ENCODE peak calls at places on chromosomes 1 and 21, in four cellular contexts. E is astrocyte, L is MM.1S, J is astrocyte of the spinal cord. N is an unnamed sample.

GRCh38 chr1:152347116-152347728 is 12.6 kb downstream of the FLG2 start:
- DNase-seq in L (peak; percentile 85), J (peak; percentile 67), E (peak; percentile 18), N (peak; percentile 79)

GRCh38 chr21:45536301-45537081 is 5.7 kb downstream of the SLC19A1 start:
- DNase-seq in L (no peak), J (no peak), E (no peak), N (no peak)

GRCh38 chr21:26972131-26972707 is 5.3 kb upstream of the ADAMTS5 start:
- DNase-seq in L (no peak), J (no peak), E (no peak), N (no peak)

GRCh38 chr1:214123061-214123784 is 135.4 kb downstream of the PROX1 start:
- DNase-seq in L (peak; percentile 87), E (peak; percentile 55), J (peak; percentile 72), N (peak; percentile 76)

GRCh38 chr1:178528219-178528962 is 15.5 kb downstream of the TEX35 start:
- DNase-seq in J (no peak), E (no peak), L (no peak), N (no peak)

GRCh38 chr1:175927944-175928343 is 184.5 kb upstream of the TNR start:
- DNase-seq in L (no peak), E (no peak), J (no peak), N (no peak)

GRCh38 chr1:217660353-217661062 is 29.4 kb downstream of the SPATA17 start:
- DNase-seq in J (peak; percentile 60), L (peak; percentile 44), E (peak; percentile 84), N (peak; percentile 73)

GRCh38 chr1:176696109-176696508 is 233.1 kb downstream of the PAPPA2 start:
- DNase-seq in E (peak; percentile 42), J (peak; percentile 31), L (peak; percentile 53), N (peak; percentile 5)

GRCh38 chr21:42527489-42528158 is 14.0 kb downstream of the SLC37A1 start:
- DNase-seq in L (peak; percentile 98), J (no peak), E (no peak), N (peak; percentile 23)

GRCh38 chr1:27418326-27418761 is 25.9 kb downstream of the GPR3 start:
- DNase-seq in J (peak; percentile 95), E (peak; percentile 88), L (peak; percentile 85), N (peak; percentile 97)

GRCh38 chr21:16079830-16080229 is 350.0 kb downstream of the USP25 start:
- DNase-seq in L (no peak), E (peak; percentile 84), J (peak; percentile 37), N (peak; percentile 78)

GRCh38 chr1:54118704-54119103 is 34.1 kb downstream of the CDCP2 start:
- DNase-seq in L (no peak), E (peak; percentile 86), J (peak; percentile 76), N (peak; percentile 60)

GRCh38 chr1:5404412-5405203 is 587.6 kb downstream of the NPHP4 start:
- DNase-seq in J (no peak), L (no peak), E (no peak), N (no peak)

GRCh38 chr1:94707321-94708298 is 112.5 kb upstream of the SLC44A3 start:
- DNase-seq in J (no peak), L (no peak), E (no peak), N (no peak)

GRCh38 chr1:29801003-29801402 is 564.7 kb downstream of the PTPRU start:
- DNase-seq in E (no peak), J (no peak), L (no peak), N (no peak)

GRCh38 chr21:41489329-41489728 is 18.6 kb downstream of the TMPRSS2 start:
- DNase-seq in L (no peak), E (no peak), J (no peak), N (no peak)

DNA sequence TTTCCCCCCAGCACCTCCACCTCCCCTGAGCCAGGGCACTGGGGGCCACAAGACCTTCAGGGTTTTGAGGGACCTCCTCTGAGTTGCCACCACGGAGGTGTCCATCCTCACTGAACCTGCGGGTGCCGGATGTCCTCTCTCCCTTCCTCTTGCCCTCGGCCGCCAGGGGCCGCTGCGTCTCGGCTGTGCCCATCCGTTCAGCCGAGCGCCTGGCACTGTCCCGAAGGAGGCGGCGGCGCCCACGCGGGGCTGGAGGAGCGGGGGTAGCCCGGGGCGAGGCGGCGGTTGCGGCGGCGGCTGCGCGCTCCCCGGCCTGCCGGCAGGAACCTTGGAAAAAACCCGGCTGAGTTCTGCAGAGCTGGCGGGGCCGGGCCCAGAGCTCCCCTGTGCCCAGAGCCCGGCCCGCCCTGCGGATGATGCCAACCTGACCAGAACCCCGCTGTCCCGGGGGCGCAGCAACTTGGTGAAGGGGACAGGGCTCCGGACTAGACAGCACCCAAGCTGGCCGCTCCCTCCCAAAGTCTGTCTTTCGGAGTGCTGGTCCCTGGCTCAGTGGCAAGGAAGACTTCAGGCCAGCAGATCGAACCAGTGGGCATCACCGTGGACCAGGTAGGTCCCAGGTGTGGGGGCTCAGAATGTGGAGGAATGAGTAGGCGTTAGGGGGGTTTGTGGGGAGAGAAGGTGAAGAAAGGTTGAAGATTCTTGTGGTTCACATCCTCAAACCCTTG is 3.7 kb upstream of the PPM1J start:
- DNase-seq in J (peak; percentile 34), E (no peak), L (peak; percentile 36), N (peak; percentile 63)
- H3K4me3 ChIP-seq in J (no peak overlapping the region), E (no peak overlapping the region), L (no peak overlapping the region), N (no peak overlapping the region)

GRCh38 chr1:202709276-202710041 is 795 bp downstream of the SYT2 start:
- DNase-seq in L (no peak), E (no peak), J (no peak), N (no peak)

GRCh38 chr1:202708456-202709275 is 1.6 kb downstream of the SYT2 start:
- DNase-seq in E (no peak), L (no peak), J (no peak), N (no peak)

GRCh38 chr1:202713110-202713509 is 2.9 kb upstream of the SYT2 start:
- DNase-seq in E (no peak), J (no peak), L (no peak), N (no peak)

GRCh38 chr1:202711949-202712635 is 1.8 kb upstream of the SYT2 start:
- DNase-seq in E (no peak), L (no peak), J (no peak), N (no peak)

DNA sequence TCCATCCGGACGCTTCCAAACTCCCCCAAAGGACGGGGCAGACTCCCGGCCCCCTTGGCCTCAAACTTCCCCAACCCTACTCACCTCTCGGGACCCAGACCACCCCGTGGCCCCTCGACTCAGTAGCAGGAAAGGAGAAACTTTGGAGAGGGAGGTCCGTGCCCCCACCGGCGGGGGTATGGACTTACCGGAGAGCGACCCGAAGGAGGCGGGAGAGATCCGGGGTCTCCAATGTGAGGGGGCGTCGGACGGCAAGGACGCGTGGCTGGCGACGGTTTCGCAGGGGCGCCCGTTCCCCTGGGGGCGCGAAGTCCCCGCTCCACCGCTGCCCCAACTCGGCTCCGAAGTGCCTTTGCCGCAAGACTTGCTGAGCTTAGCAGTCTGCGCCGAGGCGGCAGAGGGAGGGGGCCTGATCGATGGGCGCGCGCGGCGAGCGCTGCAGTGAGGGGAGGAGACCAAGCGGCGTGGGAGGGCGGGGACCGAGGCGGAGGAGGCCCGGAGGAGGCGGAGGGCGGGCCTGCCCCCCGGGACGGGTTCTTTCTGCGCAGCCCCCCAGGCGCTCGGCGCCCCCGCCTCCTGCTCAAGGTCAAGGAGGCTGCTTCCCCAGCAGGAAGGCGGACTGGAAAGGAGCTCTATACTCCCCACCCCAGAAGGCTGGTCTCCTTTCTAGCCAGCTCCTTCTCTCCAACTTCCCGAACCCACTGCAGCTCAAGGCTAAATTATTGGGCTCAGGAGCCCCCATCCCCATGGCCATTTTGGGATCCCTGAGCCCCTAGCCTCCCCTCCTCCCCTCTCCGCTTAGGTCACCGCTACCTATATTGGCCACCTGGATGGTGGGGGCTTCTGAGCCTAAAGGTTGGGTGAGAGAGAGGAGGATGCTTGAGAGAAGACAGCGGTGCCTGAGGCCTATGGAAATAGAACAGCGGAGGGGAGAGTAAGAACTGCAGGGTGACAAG is at the start of gene SYT2:
- DNase-seq in E (no peak), J (no peak), L (no peak), N (peak; percentile 25)
- TF ChIP-seq CTCF in E (no peak), J (no peak), L (no peak), N (no peak)

DNA sequence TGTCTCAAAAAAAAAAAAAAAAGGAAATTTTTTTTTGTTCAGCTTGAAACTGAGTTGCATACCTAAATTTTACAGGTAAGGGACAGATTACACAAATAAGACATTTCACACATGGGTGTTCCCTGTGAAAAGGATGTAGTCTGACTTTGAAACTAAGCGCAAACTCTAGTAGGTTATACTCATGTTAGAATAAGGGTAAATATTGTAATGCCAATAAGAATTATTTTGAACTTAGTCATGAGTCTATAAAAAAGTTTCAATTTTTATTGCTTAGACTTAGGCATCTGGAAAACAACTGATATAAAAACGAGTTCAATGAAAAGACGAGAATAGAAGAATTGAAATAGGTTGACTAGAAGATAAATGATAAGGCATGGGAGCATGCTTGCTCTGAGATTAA is 122.3 kb downstream of the HMCN1 start:
- DNase-seq in J (no peak), L (no peak), E (no peak), N (no peak)
- H3K4me3 ChIP-seq in J (no peak overlapping the region), L (no peak overlapping the region), E (no peak overlapping the region), N (no peak overlapping the region)

DNA sequence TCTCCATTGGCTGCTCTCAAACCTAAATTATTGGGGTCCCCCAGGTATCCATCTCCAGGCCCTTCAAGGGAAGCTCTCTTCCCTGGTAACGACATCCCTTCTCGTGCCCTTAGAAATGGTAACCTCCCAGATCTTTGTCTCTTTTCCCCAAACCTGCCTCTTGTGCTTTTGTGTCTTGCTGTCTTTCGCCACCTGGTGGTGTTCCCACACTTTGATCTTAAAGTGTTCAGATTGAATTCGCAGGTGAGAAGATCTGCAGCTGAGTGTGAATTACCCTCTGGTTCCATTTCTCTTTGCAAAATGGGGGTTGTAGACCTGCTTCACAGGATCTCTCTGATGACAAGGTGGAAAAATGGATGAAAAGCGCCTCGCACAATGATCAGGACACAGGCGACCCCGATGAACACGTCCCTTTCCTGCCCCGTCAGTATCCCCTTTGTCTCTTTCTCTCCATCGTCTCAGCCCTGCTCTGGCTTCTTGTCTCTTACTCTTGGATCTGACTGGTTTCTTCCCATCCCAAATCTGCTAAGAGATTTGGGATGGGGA is 53.1 kb downstream of the DOP1B start:
- DNase-seq in L (peak; percentile 78), J (peak; percentile 79), E (peak; percentile 58), N (peak; percentile 83)
- TF ChIP-seq CTCF in L (peak; percentile 68), J (peak; percentile 68), E (peak; percentile 53), N (peak; percentile 70)

GRCh38 chr1:119008483-119009299 is 20.5 kb upstream of the TBX15 start:
- DNase-seq in E (peak; percentile 35), J (peak; percentile 77), L (peak; percentile 28), N (peak; percentile 91)

GRCh38 chr1:119006406-119007279 is 18.5 kb upstream of the TBX15 start:
- DNase-seq in J (no peak), L (no peak), E (no peak), N (no peak)

GRCh38 chr1:119009300-119009660 is 21.1 kb upstream of the TBX15 start:
- DNase-seq in J (no peak), E (no peak), L (no peak), N (peak; percentile 62)

GRCh38 chr1:119007343-119007671 is 19.2 kb upstream of the TBX15 start:
- DNase-seq in J (no peak), E (no peak), L (no peak), N (no peak)

GRCh38 chr1:119007672-119008482 is 19.7 kb upstream of the TBX15 start:
- DNase-seq in L (no peak), E (no peak), J (no peak), N (peak; percentile 34)
- H3K4me3 ChIP-seq in L (no peak overlapping the region), E (peak overlapping the region; percentile 43), J (peak overlapping the region; percentile 28), N (peak overlapping the region; percentile 53)

N was measured in choroid plexus epithelial cell.